ENCODE peak calls at places on chromosomes 5 and 9, in nine cellular contexts. U is keratinocyte, K is astrocyte, W is H1, F is K562, I is mammary epithelial cell, O is fibroblast of lung, Y is GM12878, Z is colonic mucosa. C is an unnamed sample.

GRCh38 chr5:37701868-37702267 is 138.0 kb downstream of the GDNF start:
- DNase-seq in U (no peak), K (no peak), W (no peak), F (no peak), I (no peak), O (no peak), Y (no peak), Z (no peak), C (no peak)

GRCh38 chr9:134844821-134845220 is 35.8 kb upstream of the FCN2 start:
- DNase-seq in U (no peak), K (no peak), W (no peak), F (no peak), I (no peak), O (no peak), Y (no peak), Z (no peak), C (no peak)

GRCh38 chr9:108272350-108272899 is 583.4 kb downstream of the ACTL7B start:
- DNase-seq in U (no peak), K (no peak), W (no peak), F (peak), I (peak), O (peak), Y (no peak), Z (peak), C (peak)

GRCh38 chr5:149680810-149681221 is 49.3 kb upstream of the PPARGC1B start:
- DNase-seq in U (no peak), K (no peak), W (no peak), F (no peak), I (no peak), O (no peak), Y (peak), Z (no peak), C (no peak)

GRCh38 chr5:88675758-88676636 is 207.0 kb downstream of the MEF2C start:
- DNase-seq in U (no peak), K (peak), W (no peak), F (no peak), I (no peak), O (peak), Y (no peak), Z (peak), C (peak)

GRCh38 chr9:132806723-132807421 is 71.2 kb downstream of the AK8 start:
- DNase-seq in U (peak), K (peak), W (peak), F (no peak), I (peak), O (peak), Y (no peak), Z (no peak), C (peak)

GRCh38 chr5:128276537-128277216 is 193.1 kb downstream of the SLC12A2 start:
- DNase-seq in U (no peak), K (peak), W (no peak), F (no peak), I (no peak), O (peak), Y (no peak), Z (no peak), C (no peak)

GRCh38 chr9:89750117-89750551 is 145.3 kb downstream of the GADD45G start:
- DNase-seq in U (no peak), K (no peak), W (no peak), F (no peak), I (no peak), O (no peak), Y (no peak), Z (no peak), C (peak)

GRCh38 chr9:132770775-132771310 is 100.6 kb downstream of the GTF3C4 start:
- DNase-seq in U (no peak), K (no peak), W (no peak), F (no peak), I (no peak), O (no peak), Y (no peak), Z (no peak), C (no peak)

GRCh38 chr5:180157866-180158265 is 51.1 kb downstream of the RASGEF1C start:
- DNase-seq in U (no peak), K (no peak), W (no peak), F (no peak), I (no peak), O (no peak), Y (no peak), Z (peak), C (no peak)

GRCh38 chr9:137453643-137454081 is 5.5 kb downstream of the NSMF start:
- DNase-seq in U (peak), K (no peak), W (peak), F (peak), I (no peak), O (peak), Y (no peak), Z (peak), C (peak)

GRCh38 chr9:84862786-84863185 is 193.3 kb downstream of the NTRK2 start:
- DNase-seq in U (peak), K (peak), W (peak), F (no peak), I (peak), O (peak), Y (no peak), Z (no peak), C (peak)

GRCh38 chr9:115015018-115015635 is 84.7 kb upstream of the TNFSF8 start:
- DNase-seq in U (no peak), K (no peak), W (peak), F (peak), I (peak), O (peak), Y (no peak), Z (peak), C (peak)

GRCh38 chr5:26813235-26813634 is 225.2 kb downstream of the CDH9 start:
- DNase-seq in U (no peak), K (no peak), W (no peak), F (no peak), I (no peak), O (no peak), Y (no peak), Z (no peak), C (peak)

GRCh38 chr9:87803623-87804345 is 77.9 kb downstream of the CTSL start:
- DNase-seq in U (no peak), K (no peak), W (no peak), F (peak), I (no peak), O (no peak), Y (no peak), Z (no peak), C (no peak)

GRCh38 chr9:136922540-136922939 is 22.0 kb downstream of the FBXW5 start:
- DNase-seq in U (no peak), K (no peak), W (no peak), F (no peak), I (no peak), O (no peak), Y (no peak), Z (no peak), C (no peak)

GRCh38 chr9:124216474-124217176 is 41.1 kb upstream of the NEK6 start:
- DNase-seq in U (no peak), K (no peak), W (no peak), F (no peak), I (no peak), O (no peak), Y (peak), Z (peak), C (peak)

GRCh38 chr5:8577792-8578191 is 708.8 kb downstream of the MTRR start:
- DNase-seq in U (no peak), K (no peak), W (no peak), F (no peak), I (no peak), O (no peak), Y (no peak), Z (no peak), C (no peak)
- TF ChIP-seq CTCF in U (no peak), K (no peak), W (no peak), F (no peak), I (no peak), O (no peak), Y (no peak), Z (no peak), C (no peak)

GRCh38 chr9:8140557-8140956 is 341.0 kb upstream of the DMAC1 start:
- DNase-seq in U (no peak), K (no peak), W (no peak), F (no peak), I (no peak), O (no peak), Y (no peak), Z (no peak), C (no peak)

GRCh38 chr9:8134629-8135028 is 335.1 kb upstream of the DMAC1 start:
- DNase-seq in U (no peak), K (no peak), W (no peak), F (no peak), I (no peak), O (no peak), Y (no peak), Z (no peak), C (no peak)

DNA sequence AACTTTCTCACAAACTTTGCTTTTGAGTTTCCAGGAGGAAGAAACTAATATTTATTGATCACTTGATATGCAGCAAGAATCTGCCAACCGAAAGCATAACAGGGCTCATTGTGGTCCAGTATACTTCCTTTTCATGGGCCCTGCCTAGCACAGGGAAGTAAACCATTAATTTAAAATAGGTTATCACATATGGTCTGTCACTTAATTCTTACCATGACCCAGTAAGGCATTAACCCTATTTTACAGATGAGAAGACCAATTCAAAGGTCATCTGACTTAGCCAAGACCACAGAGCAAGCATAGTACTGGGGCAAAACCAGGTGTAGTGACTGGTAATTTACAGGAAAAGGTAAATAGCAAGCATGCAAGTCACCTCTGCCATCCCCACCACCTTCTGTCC is 336.9 kb upstream of the DMAC1 start:
- DNase-seq in U (no peak), K (no peak), W (no peak), F (no peak), I (no peak), O (no peak), Y (no peak), Z (no peak), C (no peak)
- H3K9ac ChIP-seq in U (no peak), K (no peak), W (no peak), F (no peak), I (no peak), O (no peak), Y (no peak), Z (no peak), C (no peak)

GRCh38 chr5:138807182-138807581 is 54.0 kb downstream of the CTNNA1 start:
- DNase-seq in U (no peak), K (no peak), W (no peak), F (no peak), I (no peak), O (no peak), Y (no peak), Z (no peak), C (no peak)
- H3K27ac ChIP-seq in U (no peak), K (no peak), W (no peak), F (no peak), I (no peak), O (no peak), Y (no peak), Z (no peak), C (no peak)

GRCh38 chr9:2936221-2936620 is 92.3 kb upstream of the PUM3 start:
- DNase-seq in U (no peak), K (no peak), W (no peak), F (no peak), I (no peak), O (no peak), Y (no peak), Z (no peak), C (no peak)

GRCh38 chr9:2934241-2934650 is 90.4 kb upstream of the PUM3 start:
- DNase-seq in U (no peak), K (no peak), W (no peak), F (no peak), I (no peak), O (no peak), Y (no peak), Z (no peak), C (no peak)

GRCh38 chr9:2939368-2939767 is 95.5 kb upstream of the PUM3 start:
- DNase-seq in U (no peak), K (no peak), W (no peak), F (no peak), I (no peak), O (no peak), Y (no peak), Z (no peak), C (no peak)

GRCh38 chr9:2933165-2934095 is 89.5 kb upstream of the PUM3 start:
- DNase-seq in U (no peak), K (no peak), W (no peak), F (no peak), I (no peak), O (no peak), Y (no peak), Z (no peak), C (no peak)

GRCh38 chr9:2934883-2935282 is 91.0 kb upstream of the PUM3 start:
- DNase-seq in U (no peak), K (no peak), W (no peak), F (no peak), I (no peak), O (no peak), Y (no peak), Z (no peak), C (no peak)
- TF ChIP-seq CTCF in U (no peak), K (no peak), W (no peak), F (no peak), I (no peak), O (no peak), Y (no peak), Z (no peak), C (no peak)

DNA sequence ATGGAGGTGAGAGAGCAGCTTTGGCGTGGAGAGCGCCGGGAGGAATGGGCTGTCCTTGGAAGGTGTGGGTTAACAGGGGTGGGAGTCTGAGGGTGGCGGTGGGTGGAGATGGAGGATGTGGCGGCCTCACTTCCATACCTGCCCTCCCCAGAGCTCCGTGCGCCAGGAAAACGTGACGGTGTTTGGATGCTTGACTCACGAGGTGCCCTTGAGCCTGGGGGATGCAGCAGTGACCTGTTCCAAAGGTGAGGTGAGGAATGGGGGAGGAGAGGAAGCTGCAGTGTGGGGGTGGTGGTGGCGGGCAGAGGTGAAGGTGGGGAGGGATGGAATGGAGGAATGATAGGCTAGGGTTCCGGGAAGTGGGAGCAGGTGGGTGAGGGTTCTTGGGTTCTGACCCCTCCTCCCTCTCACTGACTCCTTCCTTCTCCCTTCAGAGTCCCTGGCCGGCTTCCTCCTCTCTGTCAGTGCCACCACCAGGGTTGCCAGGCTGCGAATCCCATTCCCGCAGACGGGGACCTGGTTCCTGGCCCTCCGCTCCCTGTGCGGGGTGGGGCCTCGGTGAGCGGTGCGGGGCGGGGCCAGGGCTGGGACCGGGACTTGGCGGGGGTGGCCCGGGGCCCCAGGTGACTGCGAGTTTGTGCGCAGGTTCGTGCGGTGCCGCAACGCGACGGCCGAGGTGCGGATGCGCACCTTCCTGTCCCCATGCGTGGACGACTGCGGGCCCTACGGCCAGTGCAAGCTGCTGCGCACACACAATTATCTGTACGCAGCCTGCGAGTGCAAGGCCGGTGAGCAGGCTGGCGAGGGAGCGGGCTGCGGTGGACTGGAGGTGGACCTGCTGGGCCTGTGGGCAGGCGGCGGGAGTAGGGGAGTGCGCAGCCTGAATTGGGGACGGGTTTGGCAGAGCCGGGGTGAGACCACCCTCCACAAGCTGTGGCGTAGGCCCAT is 17.1 kb downstream of the TMEM8B start:
- DNase-seq in U (no peak), K (no peak), W (no peak), F (peak), I (no peak), O (no peak), Y (no peak), Z (no peak), C (peak)
- H3K9ac ChIP-seq in U (peak), K (no peak), W (peak), F (no peak), I (no peak), O (no peak), Y (peak), Z (no peak), C (no peak)

DNA sequence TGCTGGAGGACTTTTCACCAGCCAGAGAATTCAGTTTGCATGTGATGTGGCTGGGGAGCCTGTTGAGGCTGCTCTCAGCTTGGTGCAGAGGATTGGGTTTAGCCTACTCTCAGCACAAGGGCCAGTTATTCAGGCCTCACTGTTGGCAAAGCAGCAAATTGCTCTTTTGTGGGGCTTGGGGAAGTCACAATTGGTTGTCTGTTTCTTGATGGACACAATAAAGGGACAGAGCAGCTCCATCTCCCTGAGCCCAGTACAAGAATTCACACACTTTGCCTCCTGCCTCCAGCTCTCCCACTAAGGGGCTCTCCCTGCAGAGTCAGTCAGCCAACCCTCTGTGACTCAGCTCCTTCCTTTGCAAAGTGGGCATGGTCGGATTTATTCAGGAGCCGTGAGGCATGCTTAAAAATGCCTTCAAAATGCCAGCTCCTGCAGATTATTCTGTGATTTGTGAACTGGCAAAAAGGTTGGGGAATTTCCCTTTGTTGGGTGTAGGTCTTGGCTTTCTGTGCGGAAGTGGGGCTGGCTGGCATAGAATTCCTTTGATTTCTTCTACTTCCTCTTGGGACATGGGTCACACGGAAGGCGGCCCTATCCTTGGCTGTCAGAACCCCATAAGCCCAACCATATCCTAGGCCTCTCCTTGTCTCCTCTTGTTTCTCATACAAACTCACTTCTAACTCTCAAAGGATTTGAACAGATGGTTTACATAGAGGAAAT is 118.6 kb upstream of the CD180 start:
- DNase-seq in U (no peak), K (peak), W (no peak), F (no peak), I (peak), O (peak), Y (no peak), Z (no peak), C (peak)
- H3K27ac ChIP-seq in U (peak), K (no peak), W (no peak), F (no peak), I (peak), O (peak), Y (no peak), Z (no peak), C (peak)

DNA sequence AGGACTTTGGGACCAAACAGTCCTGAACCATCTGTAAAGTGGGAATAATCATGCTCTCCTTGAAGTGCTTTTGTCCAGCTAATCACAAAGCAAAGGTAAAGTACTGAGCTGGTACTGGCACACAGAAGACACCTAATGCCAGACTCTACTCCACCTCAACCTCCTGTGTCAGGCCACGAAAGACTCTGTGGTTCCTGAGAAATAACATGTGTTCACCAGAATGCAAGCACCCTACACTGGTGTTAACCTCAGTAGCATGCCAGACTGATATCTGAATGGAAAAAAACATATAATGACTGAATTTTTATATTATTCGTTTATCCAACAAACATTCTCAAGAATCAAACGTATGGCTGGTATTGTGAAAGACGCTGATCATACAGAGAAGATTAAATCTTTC is 97.1 kb upstream of the IFNE start:
- DNase-seq in U (no peak), K (peak), W (no peak), F (no peak), I (no peak), O (peak), Y (no peak), Z (no peak), C (no peak)
- TF ChIP-seq CTCF in U (no peak), K (no peak), W (no peak), F (no peak), I (no peak), O (no peak), Y (no peak), Z (no peak), C (no peak)

DNA sequence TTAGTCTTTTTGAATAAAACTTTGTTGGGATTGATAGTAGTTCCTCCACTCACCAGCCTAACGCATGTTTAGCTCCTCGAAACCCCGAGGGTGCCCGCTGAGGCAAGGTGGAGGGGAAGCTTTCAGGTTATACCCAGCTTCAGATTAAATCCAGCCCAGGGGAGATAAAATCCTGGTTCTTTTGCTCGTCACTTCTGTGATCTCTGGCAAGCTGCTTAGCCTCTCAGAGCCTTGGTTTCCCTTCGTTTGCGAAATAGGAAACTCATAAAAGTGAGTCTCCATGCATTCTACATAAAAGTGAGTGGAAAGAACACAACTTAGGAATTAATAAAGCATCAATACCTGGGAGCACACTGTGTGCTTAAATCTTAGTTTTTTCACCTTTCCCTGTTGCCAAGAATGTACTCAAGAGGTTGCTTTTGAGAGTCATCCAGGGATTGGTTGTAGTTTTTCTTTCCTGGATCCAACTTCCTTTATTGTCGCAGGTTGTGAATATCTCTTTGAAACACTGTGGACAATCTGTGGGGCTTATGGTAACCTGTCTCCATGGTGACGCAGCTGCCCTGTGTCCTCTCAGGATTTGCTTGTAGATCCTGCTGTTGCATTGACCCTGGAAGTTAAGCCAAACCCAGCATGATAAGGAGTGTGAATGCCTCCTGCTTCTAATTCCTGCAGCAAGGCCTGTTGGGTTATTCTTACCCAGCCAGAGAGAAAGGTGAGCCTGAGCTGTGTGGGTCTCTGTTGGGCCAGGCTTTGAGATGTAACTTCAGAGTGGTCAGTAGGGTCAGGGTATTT is 2.0 kb downstream of the GALNT12 start:
- DNase-seq in U (no peak), K (no peak), W (no peak), F (no peak), I (no peak), O (no peak), Y (no peak), Z (peak), C (peak)
- H3K9ac ChIP-seq in U (no peak), K (no peak), W (no peak), F (peak), I (no peak), O (no peak), Y (no peak), Z (peak), C (peak)

C was measured in endodermal cell.